ENCODE peak calls at places on chromosomes 5 and 9, in six cellular contexts. One of them, this sample, is unnamed.
A peak's percentile ranks its signal among the peaks of the same experiment; 100 is the strongest.

GRCh38 chr9:71485306-71485705 is 283.0 kb downstream of the CEMIP2 start:
- DNase-seq in Panc1: no peak
- DNase-seq in heart right ventricle: no peak
- DNase-seq in body of pancreas: no peak
- DNase-seq in naive thymus-derived CD4-positive, alpha-beta T cell: no peak
- DNase-seq in HepG2: no peak
- DNase-seq in this sample: no peak

GRCh38 chr9:137550958-137551655 is 572 bp upstream of the MRPL41 start:
- DNase-seq in Panc1: no peak
- DNase-seq in heart right ventricle: no peak
- DNase-seq in body of pancreas: peak; percentile 73
- DNase-seq in naive thymus-derived CD4-positive, alpha-beta T cell: peak; percentile 58
- DNase-seq in HepG2: peak; percentile 80
- DNase-seq in this sample: no peak

GRCh38 chr5:17080361-17080760 is 137.1 kb upstream of the BASP1 start:
- DNase-seq in Panc1: no peak
- DNase-seq in heart right ventricle: no peak
- DNase-seq in body of pancreas: no peak
- DNase-seq in naive thymus-derived CD4-positive, alpha-beta T cell: no peak
- DNase-seq in HepG2: no peak
- DNase-seq in this sample: no peak

GRCh38 chr9:16771352-16771751 is 99.1 kb downstream of the BNC2 start:
- DNase-seq in Panc1: no peak
- DNase-seq in heart right ventricle: no peak
- DNase-seq in body of pancreas: no peak
- DNase-seq in naive thymus-derived CD4-positive, alpha-beta T cell: no peak
- DNase-seq in HepG2: no peak
- DNase-seq in this sample: no peak

GRCh38 chr9:108194154-108194553 is 661.6 kb downstream of the ACTL7B start:
- DNase-seq in Panc1: no peak
- DNase-seq in heart right ventricle: no peak
- DNase-seq in body of pancreas: no peak
- DNase-seq in naive thymus-derived CD4-positive, alpha-beta T cell: no peak
- DNase-seq in HepG2: no peak
- DNase-seq in this sample: no peak

GRCh38 chr5:57221049-57221568 is 47.2 kb downstream of the GPBP1 start:
- DNase-seq in Panc1: peak; percentile 62
- DNase-seq in heart right ventricle: peak; percentile 48
- DNase-seq in body of pancreas: peak; percentile 32
- DNase-seq in naive thymus-derived CD4-positive, alpha-beta T cell: peak; percentile 65
- DNase-seq in HepG2: peak; percentile 59
- DNase-seq in this sample: no peak

GRCh38 chr5:135242496-135243193 is 156.4 kb downstream of the MACROH2A1 start:
- DNase-seq in Panc1: no peak
- DNase-seq in heart right ventricle: peak; percentile 40
- DNase-seq in body of pancreas: no peak
- DNase-seq in naive thymus-derived CD4-positive, alpha-beta T cell: no peak
- DNase-seq in HepG2: no peak
- DNase-seq in this sample: no peak

GRCh38 chr5:142817961-142818431 is 47.8 kb downstream of the ARHGAP26 start:
- DNase-seq in Panc1: no peak
- DNase-seq in heart right ventricle: no peak
- DNase-seq in body of pancreas: no peak
- DNase-seq in naive thymus-derived CD4-positive, alpha-beta T cell: no peak
- DNase-seq in HepG2: no peak
- DNase-seq in this sample: no peak

GRCh38 chr5:41392016-41392415 is 118.4 kb downstream of the PLCXD3 start:
- DNase-seq in Panc1: no peak
- DNase-seq in heart right ventricle: no peak
- DNase-seq in body of pancreas: no peak
- DNase-seq in naive thymus-derived CD4-positive, alpha-beta T cell: no peak
- DNase-seq in HepG2: no peak
- DNase-seq in this sample: no peak

GRCh38 chr5:115952579-115952978 is 9.7 kb upstream of the LVRN start:
- DNase-seq in Panc1: no peak
- DNase-seq in heart right ventricle: no peak
- DNase-seq in body of pancreas: peak; percentile 16
- DNase-seq in naive thymus-derived CD4-positive, alpha-beta T cell: no peak
- DNase-seq in HepG2: no peak
- DNase-seq in this sample: no peak
- H3K27me3 ChIP-seq in Panc1: no peaks in the 10 kb centered on the region
- H3K27me3 ChIP-seq in heart right ventricle: peaks cover 24% of the 10 kb centered on the region
- H3K27me3 ChIP-seq in body of pancreas: no peaks in the 10 kb centered on the region
- H3K27me3 ChIP-seq in naive thymus-derived CD4-positive, alpha-beta T cell: no peaks in the 10 kb centered on the region
- H3K27me3 ChIP-seq in HepG2: no peaks in the 10 kb centered on the region
- H3K27me3 ChIP-seq in this sample: no peaks in the 10 kb centered on the region

GRCh38 chr5:174563899-174564298 is 160.5 kb upstream of the MSX2 start:
- DNase-seq in Panc1: no peak
- DNase-seq in heart right ventricle: no peak
- DNase-seq in body of pancreas: peak; percentile 5
- DNase-seq in naive thymus-derived CD4-positive, alpha-beta T cell: no peak
- DNase-seq in HepG2: no peak
- DNase-seq in this sample: no peak

GRCh38 chr5:174572591-174572990 is 151.8 kb upstream of the MSX2 start:
- DNase-seq in Panc1: no peak
- DNase-seq in heart right ventricle: no peak
- DNase-seq in body of pancreas: no peak
- DNase-seq in naive thymus-derived CD4-positive, alpha-beta T cell: no peak
- DNase-seq in HepG2: no peak
- DNase-seq in this sample: no peak

GRCh38 chr5:174571662-174572397 is 152.6 kb upstream of the MSX2 start:
- DNase-seq in Panc1: peak; percentile 76
- DNase-seq in heart right ventricle: peak; percentile 77
- DNase-seq in body of pancreas: peak; percentile 62
- DNase-seq in naive thymus-derived CD4-positive, alpha-beta T cell: no peak
- DNase-seq in HepG2: peak; percentile 28
- DNase-seq in this sample: peak; percentile 37

GRCh38 chr5:174570662-174571061 is 153.7 kb upstream of the MSX2 start:
- DNase-seq in Panc1: no peak
- DNase-seq in heart right ventricle: no peak
- DNase-seq in body of pancreas: no peak
- DNase-seq in naive thymus-derived CD4-positive, alpha-beta T cell: no peak
- DNase-seq in HepG2: no peak
- DNase-seq in this sample: no peak

DNA sequence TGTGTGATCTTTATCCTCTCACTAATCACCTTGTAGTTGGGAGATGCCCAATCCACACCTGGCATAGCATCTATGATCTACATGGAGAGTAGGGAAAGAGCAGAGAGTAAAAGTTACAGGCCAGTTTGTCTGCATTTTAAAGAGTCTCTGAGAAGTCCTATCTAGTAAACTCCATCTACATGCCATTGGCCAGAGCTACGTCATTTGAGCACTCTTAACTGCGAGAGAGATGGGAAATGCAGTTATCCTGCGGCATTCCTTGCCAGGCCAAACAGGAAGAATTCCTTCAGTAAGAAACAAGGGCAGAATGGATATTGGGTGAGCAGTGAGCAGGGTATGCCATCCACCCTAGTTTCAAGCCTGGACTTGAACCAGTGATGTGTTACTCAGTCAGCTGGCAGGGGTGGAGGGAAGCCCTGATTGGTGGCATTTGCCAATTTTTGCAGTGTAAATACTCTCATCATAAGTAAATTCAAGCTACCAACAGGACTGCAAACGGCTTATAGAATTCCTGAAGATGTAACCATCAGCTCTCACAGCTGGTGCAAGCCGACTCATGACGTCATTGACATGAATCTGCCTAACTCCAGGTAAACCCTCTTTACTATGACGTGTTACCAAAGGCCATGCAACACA is 156.8 kb upstream of the MSX2 start:
- DNase-seq in Panc1: no peak
- DNase-seq in heart right ventricle: no peak
- DNase-seq in body of pancreas: no peak
- DNase-seq in naive thymus-derived CD4-positive, alpha-beta T cell: no peak
- DNase-seq in HepG2: no peak
- DNase-seq in this sample: no peak
- H3K27me3 ChIP-seq in Panc1: no peaks in the 10 kb centered on the region
- H3K27me3 ChIP-seq in heart right ventricle: no peaks in the 10 kb centered on the region
- H3K27me3 ChIP-seq in body of pancreas: no peaks in the 10 kb centered on the region
- H3K27me3 ChIP-seq in naive thymus-derived CD4-positive, alpha-beta T cell: no peaks in the 10 kb centered on the region
- H3K27me3 ChIP-seq in HepG2: no peaks in the 10 kb centered on the region
- H3K27me3 ChIP-seq in this sample: no peaks in the 10 kb centered on the region

DNA sequence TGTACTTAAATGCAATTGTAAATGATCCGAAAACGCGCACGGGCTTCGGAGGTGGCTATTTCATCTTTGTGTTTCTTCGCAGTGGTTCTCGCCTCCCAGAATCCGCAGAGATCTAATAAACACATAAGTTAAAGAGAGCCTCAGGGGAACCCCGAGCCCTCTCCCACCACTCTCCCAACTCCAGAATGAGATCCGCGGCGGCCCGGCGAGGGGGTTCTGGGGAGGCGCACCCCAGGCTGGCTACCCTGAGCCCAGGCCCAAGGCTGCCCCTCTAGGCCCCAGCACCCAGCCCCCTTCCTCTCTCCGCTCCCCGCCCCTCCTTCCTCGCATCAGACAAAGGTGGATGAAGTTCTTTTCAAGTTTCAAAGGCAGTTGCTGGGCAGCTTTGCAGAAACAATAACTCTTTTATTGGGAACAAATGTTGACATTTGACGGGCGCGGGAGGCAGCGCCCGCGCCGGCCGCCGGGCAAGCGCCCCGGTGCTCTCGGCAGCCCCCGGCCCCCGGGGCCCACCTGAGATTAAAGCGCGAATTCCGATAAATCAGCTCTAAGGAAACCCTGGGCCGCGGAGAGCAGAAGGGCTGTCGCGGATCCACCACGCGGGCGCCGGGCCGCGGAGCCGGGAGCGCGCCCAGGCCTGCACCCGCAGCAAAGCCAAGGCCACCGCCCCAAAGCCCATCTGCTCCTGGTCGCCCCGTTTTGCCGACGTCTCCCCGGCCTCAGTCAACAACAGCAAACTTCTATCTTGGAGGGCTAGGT is 8.4 kb downstream of the IRX2 start:
- DNase-seq in Panc1: no peak
- DNase-seq in heart right ventricle: no peak
- DNase-seq in body of pancreas: no peak
- DNase-seq in naive thymus-derived CD4-positive, alpha-beta T cell: no peak
- DNase-seq in HepG2: no peak
- DNase-seq in this sample: no peak
- H3K27me3 ChIP-seq in Panc1: peaks cover 15% of the 10 kb centered on the region
- H3K27me3 ChIP-seq in heart right ventricle: peaks cover 99% of the 10 kb centered on the region
- H3K27me3 ChIP-seq in body of pancreas: peaks cover 42% of the 10 kb centered on the region
- H3K27me3 ChIP-seq in naive thymus-derived CD4-positive, alpha-beta T cell: peaks cover 5% of the 10 kb centered on the region
- H3K27me3 ChIP-seq in HepG2: no peaks in the 10 kb centered on the region
- H3K27me3 ChIP-seq in this sample: peaks cover 51% of the 10 kb centered on the region

GRCh38 chr5:55220433-55221185 is 6.5 kb downstream of the MCIDAS start:
- DNase-seq in Panc1: no peak
- DNase-seq in heart right ventricle: no peak
- DNase-seq in body of pancreas: no peak
- DNase-seq in naive thymus-derived CD4-positive, alpha-beta T cell: no peak
- DNase-seq in HepG2: no peak
- DNase-seq in this sample: no peak
- H3K27me3 ChIP-seq in Panc1: no peaks in the 10 kb centered on the region
- H3K27me3 ChIP-seq in heart right ventricle: peaks cover 98% of the 10 kb centered on the region
- H3K27me3 ChIP-seq in body of pancreas: no peaks in the 10 kb centered on the region
- H3K27me3 ChIP-seq in naive thymus-derived CD4-positive, alpha-beta T cell: peaks cover 46% of the 10 kb centered on the region
- H3K27me3 ChIP-seq in HepG2: no peaks in the 10 kb centered on the region
- H3K27me3 ChIP-seq in this sample: peaks cover 53% of the 10 kb centered on the region

GRCh38 chr9:19516348-19516747 is 107.5 kb downstream of the ACER2 start:
- DNase-seq in Panc1: no peak
- DNase-seq in heart right ventricle: no peak
- DNase-seq in body of pancreas: no peak
- DNase-seq in naive thymus-derived CD4-positive, alpha-beta T cell: no peak
- DNase-seq in HepG2: no peak
- DNase-seq in this sample: no peak

GRCh38 chr9:19513671-19514275 is 105.0 kb downstream of the ACER2 start:
- DNase-seq in Panc1: no peak
- DNase-seq in heart right ventricle: no peak
- DNase-seq in body of pancreas: no peak
- DNase-seq in naive thymus-derived CD4-positive, alpha-beta T cell: no peak
- DNase-seq in HepG2: no peak
- DNase-seq in this sample: no peak

GRCh38 chr9:19512432-19512831 is 103.6 kb downstream of the ACER2 start:
- DNase-seq in Panc1: no peak
- DNase-seq in heart right ventricle: no peak
- DNase-seq in body of pancreas: no peak
- DNase-seq in naive thymus-derived CD4-positive, alpha-beta T cell: no peak
- DNase-seq in HepG2: no peak
- DNase-seq in this sample: no peak

GRCh38 chr9:19510907-19511306 is 102.1 kb downstream of the ACER2 start:
- DNase-seq in Panc1: no peak
- DNase-seq in heart right ventricle: no peak
- DNase-seq in body of pancreas: no peak
- DNase-seq in naive thymus-derived CD4-positive, alpha-beta T cell: no peak
- DNase-seq in HepG2: no peak
- DNase-seq in this sample: no peak

DNA sequence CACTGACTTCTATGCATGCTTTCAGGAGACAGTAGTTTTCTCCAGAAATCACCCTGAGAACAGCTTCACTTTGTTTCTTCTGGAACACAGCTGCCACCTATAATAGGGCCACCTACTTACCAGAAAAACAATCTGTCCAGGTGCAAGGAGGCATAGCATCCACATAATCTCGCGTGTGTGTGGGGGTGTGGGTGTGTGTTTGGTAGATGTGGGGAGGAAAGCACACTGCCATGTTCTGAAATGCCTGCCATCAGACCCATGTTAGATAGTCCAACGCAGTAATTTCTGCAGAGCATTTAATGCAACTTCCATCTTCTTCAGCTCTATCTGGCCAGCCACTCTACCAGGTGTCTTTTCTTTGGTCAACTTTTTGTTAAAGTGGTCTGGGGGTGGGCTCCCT is 102.9 kb downstream of the ACER2 start:
- DNase-seq in Panc1: no peak
- DNase-seq in heart right ventricle: no peak
- DNase-seq in body of pancreas: no peak
- DNase-seq in naive thymus-derived CD4-positive, alpha-beta T cell: no peak
- DNase-seq in HepG2: no peak
- DNase-seq in this sample: no peak
- H3K27me3 ChIP-seq in Panc1: no peaks in the 10 kb centered on the region
- H3K27me3 ChIP-seq in heart right ventricle: peaks cover 5% of the 10 kb centered on the region
- H3K27me3 ChIP-seq in body of pancreas: no peaks in the 10 kb centered on the region
- H3K27me3 ChIP-seq in naive thymus-derived CD4-positive, alpha-beta T cell: no peaks in the 10 kb centered on the region
- H3K27me3 ChIP-seq in HepG2: no peaks in the 10 kb centered on the region
- H3K27me3 ChIP-seq in this sample: no peaks in the 10 kb centered on the region

DNA sequence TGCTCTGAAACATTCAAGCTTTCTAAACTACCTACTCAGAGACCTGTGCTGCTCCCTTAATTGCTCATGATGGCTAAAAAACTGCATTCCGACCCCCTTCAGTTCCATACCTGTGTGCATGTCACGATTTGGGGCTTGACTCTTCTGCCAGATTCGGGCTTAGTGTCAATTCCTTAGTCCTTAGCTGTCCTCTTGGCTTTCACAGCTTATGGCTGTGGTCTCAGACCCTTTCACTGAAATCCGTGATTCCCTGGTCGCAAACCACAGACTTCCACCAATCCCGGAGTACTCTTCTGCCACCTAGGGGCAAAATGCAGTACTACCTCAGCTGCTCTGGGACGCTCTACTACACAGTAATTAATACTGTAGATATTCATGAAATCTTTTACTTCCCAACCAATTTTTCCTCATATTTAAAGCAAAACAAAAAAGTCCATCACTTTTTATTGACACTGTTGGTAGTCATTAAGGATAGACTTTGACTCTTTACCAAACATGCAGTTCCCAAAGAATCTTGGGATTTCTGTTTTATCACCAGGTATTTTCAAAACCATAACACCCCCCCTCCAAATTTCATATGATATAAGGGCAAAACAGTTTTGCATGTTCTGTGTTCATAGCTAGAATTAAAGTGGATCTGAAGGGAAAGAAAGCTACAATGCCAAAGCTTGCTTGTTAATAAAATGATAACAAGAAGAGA is 617.4 kb downstream of the SLCO4C1 start:
- DNase-seq in Panc1: peak; percentile 69
- DNase-seq in heart right ventricle: peak; percentile 22
- DNase-seq in body of pancreas: peak; percentile 67
- DNase-seq in naive thymus-derived CD4-positive, alpha-beta T cell: no peak
- DNase-seq in HepG2: peak; percentile 52
- DNase-seq in this sample: peak; percentile 26
- H3K27me3 ChIP-seq in Panc1: no peaks in the 10 kb centered on the region
- H3K27me3 ChIP-seq in heart right ventricle: peaks cover 7% of the 10 kb centered on the region
- H3K27me3 ChIP-seq in body of pancreas: no peaks in the 10 kb centered on the region
- H3K27me3 ChIP-seq in naive thymus-derived CD4-positive, alpha-beta T cell: no peaks in the 10 kb centered on the region
- H3K27me3 ChIP-seq in HepG2: no peaks in the 10 kb centered on the region
- H3K27me3 ChIP-seq in this sample: no peaks in the 10 kb centered on the region

GRCh38 chr9:124767830-124768229 is 3.3 kb downstream of the NR6A1 start:
- DNase-seq in Panc1: no peak
- DNase-seq in heart right ventricle: no peak
- DNase-seq in body of pancreas: no peak
- DNase-seq in naive thymus-derived CD4-positive, alpha-beta T cell: no peak
- DNase-seq in HepG2: no peak
- DNase-seq in this sample: no peak
- H3K27me3 ChIP-seq in Panc1: no peaks in the 10 kb centered on the region
- H3K27me3 ChIP-seq in heart right ventricle: peaks cover 69% of the 10 kb centered on the region
- H3K27me3 ChIP-seq in body of pancreas: no peaks in the 10 kb centered on the region
- H3K27me3 ChIP-seq in naive thymus-derived CD4-positive, alpha-beta T cell: peaks cover 32% of the 10 kb centered on the region
- H3K27me3 ChIP-seq in HepG2: no peaks in the 10 kb centered on the region
- H3K27me3 ChIP-seq in this sample: peaks cover 9% of the 10 kb centered on the region

This sample was measured in kidney epithelial cell.